ENCODE peak calls at places on chromosome 18, in seven cellular contexts. B is suprapubic skin, C is HCT116, M is transverse colon, K is K562, G is Panc1, L is sigmoid colon. H is an unnamed sample. For H3K9me3, the result is how much of the 10 kb centered on the place peaks cover.

GRCh38 chr18:27017901-27018500 is 152.5 kb upstream of the AQP4 start:
- DNase-seq in L (no peak), K (peak), M (no peak), B (no peak), C (no peak), G (no peak), H (no peak)

GRCh38 chr18:22309191-22309590 is 108.5 kb downstream of the CTAGE1 start:
- DNase-seq in K (no peak), B (no peak), L (no peak), G (no peak), C (no peak), M (no peak), H (no peak)

GRCh38 chr18:54187372-54187771 is 37.1 kb downstream of the MBD2 start:
- DNase-seq in G (no peak), L (no peak), C (no peak), M (peak), B (no peak), K (no peak), H (no peak)

GRCh38 chr18:29969876-29970275 is 1072.7 kb downstream of the DSC3 start:
- DNase-seq in M (no peak), L (no peak), G (no peak), K (no peak), C (no peak), B (no peak), H (no peak)

GRCh38 chr18:51053822-51054221 is 23.8 kb downstream of the SMAD4 start:
- DNase-seq in G (no peak), M (no peak), B (no peak), K (no peak), L (no peak), C (no peak), H (no peak)

GRCh38 chr18:49669403-49669802 is 107.5 kb downstream of the LIPG start:
- DNase-seq in G (no peak), L (no peak), C (no peak), M (no peak), B (no peak), K (no peak), H (no peak)

GRCh38 chr18:59918320-59918755 is 18.5 kb downstream of the PMAIP1 start:
- DNase-seq in M (peak), C (peak), K (peak), B (no peak), L (peak), G (no peak), H (peak)

GRCh38 chr18:28063181-28063790 is 113.6 kb downstream of the CDH2 start:
- DNase-seq in B (no peak), G (no peak), C (no peak), K (no peak), M (no peak), L (no peak), H (no peak)

GRCh38 chr18:13422541-13423147 is 204.1 kb downstream of the LDLRAD4 start:
- DNase-seq in L (no peak), M (no peak), G (no peak), C (no peak), K (no peak), B (peak), H (no peak)

GRCh38 chr18:74271656-74272055 is 20.1 kb downstream of the CYB5A start:
- DNase-seq in L (no peak), G (no peak), K (no peak), M (no peak), B (no peak), C (no peak), H (no peak)

GRCh38 chr18:51619283-51619682 is 421.8 kb upstream of the MEX3C start:
- DNase-seq in L (no peak), G (no peak), C (no peak), M (no peak), B (no peak), K (no peak), H (no peak)

GRCh38 chr18:657311-657997 is at the start of gene TYMS:
- DNase-seq in L (no peak), G (no peak), K (peak), C (peak), M (peak), B (no peak), H (peak)

GRCh38 chr18:13217466-13217961 is 1.0 kb upstream of the LDLRAD4 start:
- DNase-seq in K (peak), C (no peak), G (no peak), L (peak), B (peak), M (peak), H (peak)

GRCh38 chr18:22858121-22858520 is 75.0 kb upstream of the RBBP8 start:
- DNase-seq in B (no peak), L (no peak), G (no peak), M (no peak), K (no peak), C (no peak), H (no peak)

GRCh38 chr18:49585781-49586663 is 24.2 kb downstream of the LIPG start:
- DNase-seq in M (no peak), B (no peak), G (no peak), C (no peak), K (no peak), L (no peak), H (no peak)

GRCh38 chr18:69233465-69234054 is 167.1 kb upstream of the DOK6 start:
- DNase-seq in K (no peak), L (no peak), C (no peak), G (no peak), M (no peak), B (no peak), H (no peak)

GRCh38 chr18:57959278-57959677 is 84.7 kb upstream of the NEDD4L start:
- DNase-seq in K (peak), B (no peak), L (no peak), C (peak), M (peak), G (peak), H (peak)

GRCh38 chr18:23462876-23463275 is 9.8 kb downstream of the RIOK3 start:
- DNase-seq in C (no peak), L (no peak), M (no peak), G (no peak), B (no peak), K (no peak), H (no peak)

GRCh38 chr18:60692277-60692676 is 319.7 kb upstream of the MC4R start:
- DNase-seq in M (no peak), G (no peak), L (no peak), B (no peak), C (no peak), K (no peak), H (no peak)

GRCh38 chr18:35478520-35479435 is 19.0 kb downstream of the INO80C start:
- DNase-seq in L (no peak), B (no peak), M (peak), G (peak), K (peak), C (peak), H (peak)

GRCh38 chr18:3932285-3932684 is 482.3 kb downstream of the TGIF1 start:
- DNase-seq in G (no peak), M (no peak), K (no peak), C (no peak), L (no peak), B (no peak), H (no peak)

GRCh38 chr18:59416818-59417217 is 57.8 kb upstream of the LMAN1 start:
- DNase-seq in L (no peak), G (no peak), B (no peak), M (no peak), C (no peak), K (no peak), H (no peak)

GRCh38 chr18:55850904-55851303 is 262.9 kb upstream of the TCF4 start:
- DNase-seq in B (no peak), G (no peak), C (no peak), L (no peak), K (no peak), M (no peak), H (no peak)
- H3K9me3 ChIP-seq in B (under half), G (under half), C (under half), L (under half), K (under half), M (under half), H (under half)

GRCh38 chr18:78912336-78912735 is 67.3 kb upstream of the SALL3 start:
- DNase-seq in B (no peak), M (no peak), C (no peak), L (no peak), K (no peak), G (no peak), H (no peak)
- TF ChIP-seq POLR2AphosphoS5 in B (no peak), M (no peak), C (no peak), L (no peak), K (no peak), G (no peak), H (no peak)

GRCh38 chr18:70578480-70578879 is 289.6 kb downstream of the SOCS6 start:
- DNase-seq in B (no peak), M (no peak), K (peak), G (no peak), C (no peak), L (no peak), H (no peak)

GRCh38 chr18:70576281-70577022 is 287.6 kb downstream of the SOCS6 start:
- DNase-seq in B (no peak), G (no peak), C (no peak), L (no peak), M (no peak), K (no peak), H (no peak)

DNA sequence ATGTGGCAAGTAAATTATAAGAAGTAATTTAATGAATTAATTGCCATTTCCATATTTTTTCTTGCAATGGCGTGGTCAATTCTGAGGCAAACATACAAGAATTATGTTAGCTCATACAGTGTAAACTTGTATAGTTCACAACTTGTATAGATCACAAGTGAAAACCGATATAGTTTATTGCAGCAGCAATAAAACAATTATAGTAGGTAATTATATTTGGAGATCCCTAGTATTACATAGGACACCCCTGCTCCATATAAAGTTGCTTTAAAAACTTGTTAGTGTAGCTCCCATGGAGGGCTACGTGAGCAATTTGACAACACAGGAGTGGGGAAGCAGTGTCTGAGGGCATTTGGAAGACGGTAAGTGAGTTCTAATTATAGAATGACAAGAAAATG is 288.2 kb downstream of the SOCS6 start:
- DNase-seq in M (no peak), G (no peak), L (no peak), C (no peak), B (no peak), K (no peak), H (no peak)
- H3K9me3 ChIP-seq in M (under half), G (under half), L (under half), C (under half), B (under half), K (under half), H (under half)

GRCh38 chr18:77207540-77207939 is 42.1 kb upstream of the GALR1 start:
- DNase-seq in C (peak), G (no peak), K (no peak), B (peak), L (peak), M (peak), H (peak)
- TF ChIP-seq POLR2AphosphoS5 in C (no peak), G (no peak), K (no peak), B (no peak), L (peak), M (no peak), H (peak)

GRCh38 chr18:24853076-24853475 is 392.6 kb downstream of the HRH4 start:
- DNase-seq in C (no peak), L (no peak), K (peak), M (peak), B (no peak), G (no peak), H (no peak)
- H3K9me3 ChIP-seq in C (under half), L (under half), K (under half), M (under half), B (under half), G (under half), H (under half)

DNA sequence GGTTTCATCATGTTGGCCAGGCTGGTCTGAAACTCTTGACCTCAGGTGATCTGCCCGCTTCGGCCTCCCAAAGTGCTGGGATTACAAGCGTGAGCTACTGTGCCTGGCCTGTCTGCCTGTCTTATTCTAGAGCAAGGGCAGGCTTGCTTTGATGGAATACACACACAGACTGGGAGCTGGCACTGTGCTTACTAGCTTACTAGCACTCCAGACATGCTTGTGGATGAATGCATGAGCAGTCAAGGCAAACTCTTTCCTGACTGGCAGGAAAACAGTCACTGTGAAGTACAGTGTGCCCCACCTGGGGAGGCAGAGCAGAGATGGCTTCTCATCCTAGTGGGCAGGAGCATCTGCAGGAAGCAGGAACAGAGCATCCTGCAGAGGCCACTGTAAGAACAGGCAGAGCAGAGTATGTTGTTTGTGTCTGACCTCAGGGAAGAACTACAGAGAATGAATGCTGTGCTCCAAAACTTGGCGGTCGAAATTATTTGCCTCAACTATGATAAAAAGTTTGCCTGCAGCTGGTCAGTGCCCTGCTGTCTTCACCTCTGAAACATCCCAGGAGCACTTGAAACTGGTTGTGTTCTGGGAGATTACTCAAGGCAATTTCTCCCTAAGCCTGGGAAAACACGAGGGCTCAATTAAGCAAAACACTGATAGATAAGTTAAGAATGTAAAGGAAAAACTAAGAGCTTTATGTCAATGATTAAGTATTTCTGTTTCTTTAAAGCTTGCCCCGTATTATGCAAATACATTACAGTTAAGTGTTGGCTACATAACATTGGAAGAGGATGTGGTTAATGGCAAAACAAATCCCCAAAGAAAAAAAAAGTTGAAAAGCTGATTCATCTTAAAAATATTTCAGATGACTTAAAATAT is 102.4 kb downstream of the VAPA start:
- DNase-seq in G (no peak), M (no peak), K (no peak), B (no peak), C (no peak), L (peak), H (no peak)
- TF ChIP-seq POLR2AphosphoS5 in G (no peak), M (peak), K (no peak), B (no peak), C (no peak), L (no peak), H (peak)

DNA sequence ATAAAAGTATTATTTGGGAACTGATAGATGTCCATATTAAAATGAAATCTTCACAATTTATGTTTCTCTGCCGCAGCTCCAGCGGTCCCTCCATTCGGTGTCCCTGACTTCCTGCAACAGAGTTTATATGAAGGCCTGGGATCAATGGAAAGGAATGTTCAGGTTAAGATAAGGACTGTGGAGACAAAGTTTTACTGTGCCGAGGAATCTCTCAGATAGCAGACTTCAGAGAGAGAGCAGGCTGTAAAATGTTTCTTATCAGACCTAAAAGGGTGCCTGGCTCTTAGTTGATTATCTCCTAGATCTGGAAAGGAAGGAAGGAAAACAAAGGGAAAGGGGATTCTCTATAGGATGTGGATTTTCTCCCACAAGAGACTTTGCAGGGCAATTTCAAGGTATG is 193.7 kb upstream of the PIEZO2 start:
- DNase-seq in M (no peak), C (no peak), G (no peak), L (no peak), K (no peak), B (no peak), H (no peak)
- H3K9me3 ChIP-seq in M (under half), C (under half), G (under half), L (under half), K (under half), B (under half), H (under half)